ENCODE peak calls at places on chromosome 9, in four cellular contexts. U is K562, G is H1, A is HepG2. P is an unnamed sample.

GRCh38 chr9:134214395-134214765 is 50.0 kb upstream of the RNU6ATAC start:
- DNase-seq in U (no peak), G (no peak), A (peak), P (no peak)

GRCh38 chr9:124197177-124198095 is 60.3 kb upstream of the NEK6 start:
- DNase-seq in U (no peak), G (no peak), A (no peak), P (no peak)

GRCh38 chr9:129135476-129135875 is 24.3 kb downstream of the PTPA start:
- DNase-seq in U (no peak), G (no peak), A (no peak), P (no peak)

GRCh38 chr9:136773386-136774044 is 9.2 kb upstream of the LCN15 start:
- DNase-seq in U (peak), G (no peak), A (peak), P (peak)

GRCh38 chr9:107636596-107637405 is 147.2 kb upstream of the KLF4 start:
- DNase-seq in U (no peak), G (no peak), A (no peak), P (no peak)

GRCh38 chr9:127578627-127578951 is 33.5 kb upstream of the STXBP1 start:
- DNase-seq in U (no peak), G (no peak), A (no peak), P (no peak)

GRCh38 chr9:89522261-89522978 is 24.5 kb upstream of the SEMA4D start:
- DNase-seq in U (no peak), G (no peak), A (no peak), P (peak)

GRCh38 chr9:77887660-77888059 is 144.0 kb downstream of the GNAQ start:
- DNase-seq in U (no peak), G (no peak), A (no peak), P (no peak)

GRCh38 chr9:99353408-99353807 is 131.3 kb downstream of the SEC61B start:
- DNase-seq in U (no peak), G (no peak), A (no peak), P (no peak)

GRCh38 chr9:93223241-93224180 is 39.6 kb downstream of the WNK2 start:
- DNase-seq in U (no peak), G (no peak), A (no peak), P (no peak)

GRCh38 chr9:129111762-129112151 is 542 bp downstream of the PTPA start:
- DNase-seq in U (peak), G (no peak), A (peak), P (peak)

GRCh38 chr9:99430301-99430700 is 208.2 kb downstream of the SEC61B start:
- DNase-seq in U (no peak), G (no peak), A (no peak), P (no peak)

GRCh38 chr9:69380301-69380700 is 55.3 kb downstream of the ENTREP1 start:
- DNase-seq in U (no peak), G (no peak), A (no peak), P (peak)

GRCh38 chr9:135348076-135348787 is 131.3 kb upstream of the PPP1R26 start:
- DNase-seq in U (no peak), G (no peak), A (no peak), P (no peak)

GRCh38 chr9:135345775-135346433 is 133.7 kb upstream of the PPP1R26 start:
- DNase-seq in U (no peak), G (no peak), A (no peak), P (no peak)

GRCh38 chr9:135347461-135347860 is 132.1 kb upstream of the PPP1R26 start:
- DNase-seq in U (no peak), G (no peak), A (no peak), P (no peak)

GRCh38 chr9:135344915-135345500 is 134.6 kb upstream of the PPP1R26 start:
- DNase-seq in U (no peak), G (no peak), A (no peak), P (no peak)

GRCh38 chr9:135346438-135347050 is 133.0 kb upstream of the PPP1R26 start:
- DNase-seq in U (no peak), G (no peak), A (no peak), P (no peak)
- TF ChIP-seq EZH2 in U (no peak), G (no peak), A (no peak), P (no peak)

GRCh38 chr9:115786321-115786720 is 367.3 kb upstream of the PAPPA start:
- DNase-seq in U (no peak), G (no peak), A (no peak), P (no peak)

GRCh38 chr9:115775669-115776068 is 377.9 kb upstream of the PAPPA start:
- DNase-seq in U (no peak), G (no peak), A (no peak), P (no peak)

GRCh38 chr9:115777610-115778009 is 376.0 kb upstream of the PAPPA start:
- DNase-seq in U (no peak), G (no peak), A (no peak), P (no peak)

DNA sequence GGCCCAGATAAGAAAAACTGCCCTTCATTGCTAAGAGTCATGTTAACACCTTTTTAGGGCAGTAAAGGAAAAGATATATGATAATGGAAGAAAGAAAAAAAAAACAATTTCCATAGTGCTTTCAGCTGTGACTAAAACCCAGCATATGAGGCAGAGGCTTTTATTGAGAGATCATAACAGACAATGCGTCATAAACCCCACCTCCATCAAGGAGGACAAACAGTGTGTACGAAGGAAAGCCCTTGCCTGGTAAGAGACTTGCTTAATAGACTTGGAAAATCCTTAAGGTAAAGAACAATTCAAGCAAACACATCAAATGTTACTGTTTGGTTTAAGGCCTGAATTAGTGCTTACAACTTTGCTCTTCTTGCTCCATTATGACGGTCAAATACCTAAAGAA is 372.2 kb upstream of the PAPPA start:
- DNase-seq in U (no peak), G (no peak), A (no peak), P (no peak)
- H3K4me2 ChIP-seq in U (no peak), G (no peak), A (no peak), P (no peak)

GRCh38 chr9:83307051-83307724 is 231.0 kb downstream of the FRMD3 start:
- DNase-seq in U (no peak), G (no peak), A (no peak), P (peak)
- TF ChIP-seq JUN in U (no peak), G (no peak), A (no peak), P (no peak)

DNA sequence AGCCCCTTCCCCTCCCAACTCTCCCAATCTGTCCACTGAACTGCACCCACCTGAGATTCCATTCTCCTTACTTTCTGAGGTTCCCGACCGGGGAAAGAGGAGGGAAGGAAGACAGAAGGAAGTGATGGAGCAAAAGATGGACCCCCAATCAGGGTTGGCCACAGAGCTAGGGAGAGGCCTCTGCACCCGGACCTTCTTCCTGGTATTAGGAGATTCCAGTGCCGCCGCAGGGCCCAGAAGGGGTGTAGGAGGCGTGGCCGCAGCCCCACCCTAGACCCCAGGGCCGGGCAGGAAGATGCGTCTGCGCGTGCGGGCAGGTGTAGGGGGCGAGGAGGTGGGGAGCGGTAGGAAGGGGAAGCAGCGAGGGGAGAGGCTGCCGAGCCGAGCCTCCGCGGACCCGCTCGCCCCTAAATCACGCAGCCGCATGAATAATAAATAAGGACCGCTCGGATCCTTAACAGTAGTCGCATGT is 104.2 kb upstream of the MVB12B start:
- DNase-seq in U (no peak), G (no peak), A (no peak), P (no peak)
- TF ChIP-seq EZH2 in U (no peak), G (no peak), A (no peak), P (peak)

DNA sequence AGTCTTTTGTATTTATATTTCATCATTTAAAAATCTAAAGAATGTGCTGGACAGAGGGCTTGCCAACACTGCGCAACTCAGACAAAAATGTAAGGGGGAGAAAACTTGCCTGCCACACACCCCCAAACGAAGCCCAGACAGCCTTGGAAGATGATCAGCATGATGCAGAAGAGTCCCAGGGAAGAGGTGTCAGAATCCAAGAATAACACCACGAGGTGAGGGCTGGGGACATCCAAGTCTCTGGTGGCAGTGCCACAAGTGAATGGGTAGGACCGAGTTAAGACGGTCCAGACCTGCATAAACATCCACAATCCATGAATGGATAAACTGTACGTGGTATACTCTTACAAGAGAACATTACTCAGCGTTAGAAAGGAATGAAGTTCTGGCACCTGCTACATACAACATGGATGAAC is 10.4 kb downstream of the EPB41L4B start:
- DNase-seq in U (no peak), G (no peak), A (no peak), P (no peak)
- H3K4me2 ChIP-seq in U (no peak), G (no peak), A (no peak), P (no peak)